ENCODE peak calls at places on chromosomes 4 and X, in seven cellular contexts. N, B, Q, X, M, O and Y are unnamed samples. For H3K27me3 and H3K4me1, the result is how much of the 10 kb centered on the place peaks cover.

GRCh38 chr4:169094656-169095231 is 84.7 kb upstream of the CBR4 start:
- DNase-seq in M (no peak), X (no peak), N (no peak), B (no peak), O (no peak), Q (no peak), Y (no peak)

GRCh38 chr4:74320559-74321118 is 12.4 kb downstream of the EPGN start:
- DNase-seq in X (peak), Q (peak), O (peak), N (peak), B (peak), M (peak), Y (peak)

GRCh38 chrX:110504947-110505346 is 146.3 kb downstream of the RTL9 start:
- DNase-seq in M (no peak), B (no peak), N (no peak), Q (no peak), O (no peak), X (no peak), Y (no peak)

GRCh38 chrX:93932471-93933220 is 258.6 kb downstream of the FAM133A start:
- DNase-seq in M (no peak), B (no peak), X (no peak), N (no peak), O (no peak), Q (no peak), Y (no peak)

GRCh38 chrX:153411988-153412574 is 809 bp downstream of the ZFP92 start:
- DNase-seq in O (no peak), N (no peak), B (no peak), M (no peak), Q (peak), X (no peak), Y (no peak)

GRCh38 chr4:151673913-151674520 is 86.8 kb downstream of the GATB start:
- DNase-seq in N (no peak), M (no peak), B (no peak), X (no peak), O (no peak), Q (peak), Y (peak)

GRCh38 chr4:26361287-26361686 is 40.5 kb downstream of the RBPJ start:
- DNase-seq in X (no peak), Q (no peak), M (no peak), B (no peak), N (no peak), O (no peak), Y (no peak)

GRCh38 chr4:41505161-41505653 is 32.8 kb upstream of the LIMCH1 start:
- DNase-seq in Q (peak), X (no peak), N (no peak), M (no peak), B (no peak), O (no peak), Y (peak)

GRCh38 chr4:104352211-104352610 is 142.5 kb downstream of the CXXC4 start:
- DNase-seq in N (no peak), X (no peak), O (no peak), B (peak), M (no peak), Q (no peak), Y (no peak)

GRCh38 chrX:39214380-39215126 is 413.3 kb downstream of the MID1IP1 start:
- DNase-seq in M (no peak), B (no peak), Q (no peak), X (no peak), N (no peak), O (no peak), Y (no peak)

GRCh38 chrX:125953769-125954168 is 212.3 kb downstream of the DCAF12L2 start:
- DNase-seq in X (no peak), Q (no peak), N (no peak), M (no peak), O (no peak), B (no peak), Y (no peak)

GRCh38 chr4:163949976-163950601 is 455.6 kb downstream of the TMA16 start:
- DNase-seq in O (no peak), Q (no peak), N (no peak), B (no peak), X (no peak), M (no peak), Y (no peak)

GRCh38 chr4:105280338-105280809 is 133.7 kb downstream of the TET2 start:
- DNase-seq in B (no peak), N (no peak), M (no peak), Q (no peak), X (no peak), O (no peak), Y (peak)

GRCh38 chr4:169243808-169244207 is 26.9 kb downstream of the SH3RF1 start:
- DNase-seq in M (no peak), X (no peak), Q (no peak), B (peak), O (no peak), N (no peak), Y (peak)

GRCh38 chrX:65574356-65574755 is 39.8 kb upstream of the LAS1L start:
- DNase-seq in N (no peak), O (no peak), Q (no peak), B (no peak), X (no peak), M (no peak), Y (no peak)

GRCh38 chr4:47519239-47519883 is 34.3 kb downstream of the ATP10D start:
- DNase-seq in N (no peak), X (no peak), O (no peak), Q (no peak), B (no peak), M (peak), Y (no peak)

GRCh38 chrX:148601034-148601433 is 100.6 kb downstream of the AFF2 start:
- DNase-seq in N (no peak), O (no peak), Q (no peak), B (no peak), X (peak), M (no peak), Y (no peak)

GRCh38 chr4:182711211-182711610 is 206.0 kb downstream of the DCTD start:
- DNase-seq in N (no peak), B (no peak), X (no peak), O (no peak), Q (no peak), M (no peak), Y (no peak)

GRCh38 chr4:144480068-144480467 is 165.9 kb upstream of the HHIP start:
- DNase-seq in O (no peak), X (no peak), N (no peak), Q (no peak), B (no peak), M (no peak), Y (no peak)

GRCh38 chr4:151888367-151888866 is 127.6 kb upstream of the GATB start:
- DNase-seq in M (peak), N (no peak), O (no peak), Q (no peak), B (no peak), X (no peak), Y (no peak)

GRCh38 chr4:79540143-79540542 is 132.1 kb upstream of the GK2 start:
- DNase-seq in X (no peak), O (no peak), Q (no peak), B (no peak), N (no peak), M (no peak), Y (no peak)

GRCh38 chr4:119946359-119946758 is 120.3 kb downstream of the MAD2L1 start:
- DNase-seq in X (no peak), M (no peak), B (no peak), N (no peak), O (no peak), Q (no peak), Y (no peak)

GRCh38 chr4:138047290-138047689 is 194.9 kb downstream of the SLC7A11 start:
- DNase-seq in B (no peak), Q (no peak), O (no peak), N (no peak), M (no peak), X (no peak), Y (no peak)

GRCh38 chrX:56804867-56805266 is 75.8 kb downstream of the NBDY start:
- DNase-seq in X (no peak), N (no peak), M (no peak), B (no peak), O (no peak), Q (no peak), Y (no peak)

GRCh38 chr4:159308571-159309340 is 205.9 kb downstream of the RAPGEF2 start:
- DNase-seq in X (no peak), M (no peak), Q (no peak), B (no peak), N (no peak), O (no peak), Y (peak)

GRCh38 chr4:788006-788635 is 37.8 kb downstream of the CPLX1 start:
- DNase-seq in B (no peak), N (no peak), Q (no peak), M (no peak), O (no peak), X (no peak), Y (no peak)
- H3K27me3 ChIP-seq in B (under half), N (under half), Q (under half), M (under half), O (half or more), X (under half), Y (under half)

DNA sequence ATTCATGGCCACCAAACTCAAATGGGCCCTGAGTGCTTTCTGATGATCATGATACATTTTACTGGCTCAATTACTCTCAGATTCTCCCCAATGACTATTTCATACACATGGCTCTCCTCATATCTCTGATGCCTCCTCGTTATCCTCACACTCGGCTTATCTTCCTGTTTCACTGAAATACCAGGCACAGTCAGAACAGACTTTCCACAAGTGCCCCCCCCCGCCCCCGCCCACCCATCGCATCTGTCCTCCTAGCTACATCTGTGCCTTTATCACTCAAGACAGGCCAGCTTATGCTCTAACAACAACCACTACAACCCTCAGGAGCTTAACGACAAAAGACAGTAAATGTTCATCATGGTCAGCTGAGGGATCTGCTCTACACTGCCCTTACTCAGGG is 610.6 kb upstream of the DIPK2B start:
- DNase-seq in M (no peak), N (no peak), Q (no peak), X (peak), O (no peak), B (no peak), Y (no peak)
- TF ChIP-seq MAX in M (no peak), N (no peak), Q (no peak), X (no peak), O (no peak), B (no peak), Y (no peak)

GRCh38 chr4:184806711-184807110 is 19.1 kb downstream of the ACSL1 start:
- DNase-seq in Q (no peak), N (no peak), B (no peak), M (no peak), O (no peak), X (no peak), Y (no peak)
- H3K4me1 ChIP-seq in Q (under half), N (under half), B (half or more), M (under half), O (under half), X (under half), Y (under half)

GRCh38 chrX:38107028-38107427 is 100.7 kb downstream of the SYTL5 start:
- DNase-seq in B (peak), M (no peak), N (no peak), O (no peak), Q (no peak), X (no peak), Y (no peak)

GRCh38 chrX:38111196-38111595 is 104.8 kb downstream of the SYTL5 start:
- DNase-seq in B (no peak), Q (no peak), O (no peak), M (no peak), N (no peak), X (no peak), Y (no peak)

GRCh38 chrX:38110231-38110630 is 103.9 kb downstream of the SYTL5 start:
- DNase-seq in O (no peak), X (no peak), M (no peak), B (no peak), N (no peak), Q (no peak), Y (no peak)

GRCh38 chrX:38108364-38108763 is 102.0 kb downstream of the SYTL5 start:
- DNase-seq in N (no peak), O (no peak), X (no peak), M (no peak), B (no peak), Q (no peak), Y (peak)

GRCh38 chrX:38109042-38109904 is 102.9 kb downstream of the SYTL5 start:
- DNase-seq in O (no peak), X (no peak), M (no peak), Q (no peak), N (no peak), B (no peak), Y (no peak)
- H3K27me3 ChIP-seq in O (under half), X (under half), M (under half), Q (under half), N (under half), B (under half), Y (under half)

GRCh38 chr4:181656748-181657147 is 586.5 kb upstream of the TENM3 start:
- DNase-seq in Q (no peak), X (no peak), N (no peak), M (no peak), B (no peak), O (no peak), Y (no peak)

GRCh38 chr4:181659202-181659601 is 584.0 kb upstream of the TENM3 start:
- DNase-seq in Q (no peak), M (no peak), B (no peak), N (no peak), O (no peak), X (no peak), Y (no peak)

GRCh38 chr4:181662383-181662782 is 580.8 kb upstream of the TENM3 start:
- DNase-seq in O (no peak), B (no peak), X (no peak), M (no peak), Q (no peak), N (no peak), Y (no peak)

GRCh38 chr4:181661090-181661489 is 582.1 kb upstream of the TENM3 start:
- DNase-seq in O (no peak), B (no peak), N (no peak), X (no peak), Q (no peak), M (no peak), Y (no peak)
- TF ChIP-seq MAX in O (no peak), B (no peak), N (no peak), X (no peak), Q (no peak), M (no peak), Y (no peak)

GRCh38 chr4:94290245-94290644 is 52.4 kb downstream of the HPGDS start:
- DNase-seq in O (no peak), B (no peak), Q (no peak), X (no peak), M (no peak), N (no peak), Y (no peak)

GRCh38 chr4:94284889-94285288 is 57.7 kb downstream of the HPGDS start:
- DNase-seq in Q (no peak), N (no peak), X (no peak), B (no peak), M (no peak), O (no peak), Y (no peak)

GRCh38 chr4:94285666-94286065 is 57.0 kb downstream of the HPGDS start:
- DNase-seq in Q (no peak), O (no peak), M (no peak), B (no peak), X (no peak), N (no peak), Y (peak)
- H3K4me1 ChIP-seq in Q (under half), O (under half), M (under half), B (under half), X (under half), N (under half), Y (under half)